ENCODE peak calls at places on chromosomes 16 and 17, in eight cellular contexts. R is SK-N-SH; P is naive thymus-derived CD4-positive, alpha-beta T cell; H is PC-3; E is heart right ventricle; G is ascending aorta; F is A673; I is PC-9. N is an unnamed sample.

GRCh38 chr17:73042225-73042624 is 50.3 kb downstream of the SLC39A11 start:
- DNase-seq in R (no peak), P (no peak), H (no peak), E (no peak), G (no peak), F (no peak), I (no peak), N (no peak)

GRCh38 chr16:1971678-1972489 is at the start of gene TBL3:
- DNase-seq in R (peak; percentile 98), P (peak; percentile 98), H (peak; percentile 91), E (peak; percentile 94), G (peak; percentile 97), F (peak; percentile 97), I (peak; percentile 86), N (peak; percentile 98)

GRCh38 chr16:8590161-8590688 is at the start of gene TMEM114:
- DNase-seq in R (peak; percentile 71), P (no peak), H (no peak), E (no peak), G (no peak), F (peak; percentile 3), I (no peak), N (no peak)

GRCh38 chr17:77879896-77880280 is 78.6 kb upstream of the TNRC6C start:
- DNase-seq in R (no peak), P (no peak), H (no peak), E (no peak), G (no peak), F (no peak), I (no peak), N (no peak)

GRCh38 chr17:45137561-45138305 is 2.2 kb downstream of the ACBD4 start:
- DNase-seq in R (no peak), P (no peak), H (no peak), E (no peak), G (no peak), F (no peak), I (no peak), N (peak; percentile 55)

GRCh38 chr17:50834786-50835562 is 412 bp upstream of the WFIKKN2 start:
- DNase-seq in R (no peak), P (no peak), H (no peak), E (no peak), G (peak; percentile 60), F (no peak), I (peak; percentile 9), N (no peak)

GRCh38 chr17:76004750-76005262 is 4.2 kb downstream of the CDK3 start:
- DNase-seq in R (peak; percentile 45), P (no peak), H (no peak), E (no peak), G (no peak), F (no peak), I (no peak), N (no peak)

GRCh38 chr17:13721705-13722104 is 120.0 kb upstream of the HS3ST3A1 start:
- DNase-seq in R (no peak), P (no peak), H (no peak), E (no peak), G (no peak), F (no peak), I (no peak), N (no peak)

GRCh38 chr17:28726396-28726911 is 421 bp upstream of the TLCD1 start:
- DNase-seq in R (no peak), P (peak; percentile 54), H (peak; percentile 54), E (no peak), G (no peak), F (peak; percentile 79), I (no peak), N (peak; percentile 90)

GRCh38 chr17:58312824-58313223 is 15.8 kb downstream of the TSPOAP1 start:
- DNase-seq in R (peak; percentile 24), P (no peak), H (peak; percentile 22), E (no peak), G (no peak), F (no peak), I (no peak), N (no peak)

GRCh38 chr16:49588729-49589384 is 215.3 kb downstream of the C16orf78 start:
- DNase-seq in R (no peak), P (no peak), H (no peak), E (no peak), G (peak; percentile 33), F (peak; percentile 40), I (no peak), N (no peak)

GRCh38 chr17:13031718-13032350 is 14.0 kb upstream of the ELAC2 start:
- DNase-seq in R (peak; percentile 48), P (peak; percentile 52), H (peak; percentile 70), E (no peak), G (peak; percentile 70), F (peak; percentile 66), I (no peak), N (peak; percentile 63)

DNA sequence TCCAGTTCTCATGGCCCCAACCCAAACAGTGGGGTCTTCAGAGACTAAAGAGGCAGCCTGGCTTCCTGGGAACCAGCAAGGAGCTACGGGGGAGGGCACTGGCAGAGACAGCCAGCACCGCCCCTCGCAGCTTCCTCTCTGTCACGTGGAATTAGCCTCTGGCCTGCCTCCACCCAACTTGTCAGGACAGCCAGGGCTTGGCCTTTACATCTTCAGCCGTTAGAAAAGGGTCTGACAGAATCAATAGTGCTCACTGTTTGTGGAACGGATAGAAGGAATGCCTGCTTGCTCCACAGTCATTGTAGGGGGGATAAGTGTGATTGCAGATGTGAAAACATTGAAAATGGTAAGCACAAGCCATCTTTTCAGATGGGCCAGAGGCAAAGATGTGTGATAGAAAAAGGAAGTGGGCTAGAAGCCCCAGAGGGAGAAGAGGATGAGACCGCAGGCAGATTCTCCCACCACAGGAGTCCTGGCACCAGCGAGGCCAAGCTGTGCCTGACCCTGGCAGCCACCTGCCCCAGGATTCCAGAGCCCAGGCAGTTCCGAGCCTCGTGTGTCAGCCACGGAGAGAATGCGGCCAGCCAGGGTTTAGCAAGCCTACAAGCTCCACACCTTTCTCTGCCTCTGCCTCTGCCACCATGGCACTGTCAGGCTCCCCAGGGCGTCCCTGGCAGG is 18.6 kb downstream of the GRIN2C start:
- DNase-seq in R (no peak), P (no peak), H (no peak), E (peak; percentile 69), G (peak; percentile 73), F (no peak), I (no peak), N (peak; percentile 93)
- H3K27ac ChIP-seq in R (no peak overlapping the region), P (no peak overlapping the region), H (no peak overlapping the region), E (no peak overlapping the region), G (no peak overlapping the region), F (peak overlapping the region; percentile 42), I (no peak overlapping the region), N (peak overlapping the region; percentile 1)

GRCh38 chr16:28292731-28293588 is 635 bp downstream of the SBK1 start:
- DNase-seq in R (peak; percentile 74), P (no peak), H (no peak), E (no peak), G (no peak), F (peak; percentile 38), I (no peak), N (no peak)

GRCh38 chr16:28289106-28289505 is 3.2 kb upstream of the SBK1 start:
- DNase-seq in R (no peak), P (no peak), H (no peak), E (no peak), G (no peak), F (no peak), I (no peak), N (no peak)

GRCh38 chr16:28291651-28292626 is at the start of gene SBK1:
- DNase-seq in R (peak; percentile 98), P (peak; percentile 86), H (peak; percentile 70), E (peak; percentile 71), G (peak; percentile 73), F (peak; percentile 90), I (peak; percentile 64), N (peak; percentile 62)

GRCh38 chr16:28288117-28288516 is 4.2 kb upstream of the SBK1 start:
- DNase-seq in R (no peak), P (no peak), H (no peak), E (no peak), G (no peak), F (no peak), I (no peak), N (no peak)

GRCh38 chr16:28289939-28290862 is 2.1 kb upstream of the SBK1 start:
- DNase-seq in R (no peak), P (no peak), H (no peak), E (no peak), G (no peak), F (no peak), I (no peak), N (no peak)
- H3K27me3 ChIP-seq in R (peaks cover 10% of the 10 kb centered on the region), P (no peaks in the 10 kb centered on the region), H (no peaks in the 10 kb centered on the region), E (no peaks in the 10 kb centered on the region), G (no peaks in the 10 kb centered on the region), F (no peaks in the 10 kb centered on the region), I (peaks cover 18% of the 10 kb centered on the region), N (no peaks in the 10 kb centered on the region)

DNA sequence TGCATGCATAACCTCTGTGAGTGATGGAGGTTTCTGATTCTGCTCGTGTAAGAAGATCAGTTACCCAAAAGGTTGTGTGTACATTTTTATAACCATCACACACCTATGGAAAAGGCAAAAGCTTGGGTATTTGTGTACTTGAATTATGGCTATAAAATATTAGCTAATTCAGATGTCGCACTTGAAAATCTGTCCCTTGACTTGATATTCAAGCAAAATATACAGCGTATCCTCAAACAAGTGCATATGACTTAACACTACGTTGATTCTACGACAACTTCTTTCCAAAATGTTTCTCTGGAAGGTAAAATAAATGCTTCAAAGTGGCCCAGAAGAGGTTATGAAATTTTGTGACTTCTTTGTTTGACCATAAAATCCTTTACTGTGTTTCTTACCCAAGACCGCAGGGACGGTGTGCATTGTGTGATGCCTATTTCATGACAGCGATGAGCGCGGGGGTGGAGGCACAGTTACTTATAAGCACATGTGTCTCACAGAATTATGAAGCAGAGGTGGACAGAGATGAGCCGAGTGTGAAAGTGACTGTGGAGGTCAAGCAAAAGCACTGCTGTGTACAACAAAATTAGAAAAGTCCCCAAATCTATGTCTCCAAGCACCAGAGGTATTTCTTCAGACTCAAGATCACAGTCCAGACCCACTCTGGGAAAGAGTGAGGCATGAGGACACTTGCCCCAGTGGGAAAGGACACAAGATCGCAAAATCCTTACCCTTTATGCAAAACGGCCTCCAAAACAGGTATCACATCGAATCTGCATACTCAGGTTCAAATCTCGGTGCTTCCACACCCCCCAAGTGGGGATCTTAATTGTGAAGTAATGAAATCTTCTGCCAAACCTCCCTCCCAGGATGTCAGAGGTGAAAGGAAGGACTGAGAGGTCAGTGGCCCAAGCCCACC is 4.1 kb upstream of the HOXB9 start:
- DNase-seq in R (no peak), P (no peak), H (no peak), E (no peak), G (no peak), F (no peak), I (no peak), N (no peak)
- H3K27ac ChIP-seq in R (no peak overlapping the region), P (no peak overlapping the region), H (no peak overlapping the region), E (no peak overlapping the region), G (no peak overlapping the region), F (no peak overlapping the region), I (no peak overlapping the region), N (no peak overlapping the region)

GRCh38 chr17:48314716-48315115 is 115.3 kb downstream of the SKAP1 start:
- DNase-seq in R (no peak), P (no peak), H (no peak), E (no peak), G (no peak), F (no peak), I (no peak), N (no peak)

GRCh38 chr17:48313096-48313495 is 116.9 kb downstream of the SKAP1 start:
- DNase-seq in R (no peak), P (no peak), H (no peak), E (no peak), G (no peak), F (no peak), I (no peak), N (no peak)

GRCh38 chr17:48308591-48308990 is 121.4 kb downstream of the SKAP1 start:
- DNase-seq in R (no peak), P (no peak), H (no peak), E (no peak), G (no peak), F (no peak), I (no peak), N (no peak)

GRCh38 chr17:48310748-48311213 is 119.2 kb downstream of the SKAP1 start:
- DNase-seq in R (no peak), P (no peak), H (no peak), E (no peak), G (no peak), F (no peak), I (no peak), N (no peak)

GRCh38 chr17:48311324-48311723 is 118.7 kb downstream of the SKAP1 start:
- DNase-seq in R (no peak), P (no peak), H (no peak), E (no peak), G (no peak), F (no peak), I (no peak), N (no peak)
- H3K27me3 ChIP-seq in R (peaks cover 52% of the 10 kb centered on the region), P (no peaks in the 10 kb centered on the region), H (peaks cover 47% of the 10 kb centered on the region), E (peaks cover 72% of the 10 kb centered on the region), G (peaks cover 5% of the 10 kb centered on the region), F (no peaks in the 10 kb centered on the region), I (no peaks in the 10 kb centered on the region), N (peaks cover 5% of the 10 kb centered on the region)

N was measured in right cardiac atrium.